ENCODE peak calls at places on chromosomes 3 and 15, in ten cellular contexts. One of them, this sample, is unnamed.

GRCh38 chr3:120442975-120443517 is 7.7 kb downstream of the FSTL1 start:
- DNase-seq in IMR-90: no peak
- DNase-seq in A549: peak; percentile 15
- DNase-seq in PC-3: no peak
- DNase-seq in tibial artery: no peak
- DNase-seq in right cardiac atrium: no peak
- DNase-seq in osteoblast: no peak
- DNase-seq in neuronal stem cell: no peak
- DNase-seq in mesendoderm: peak; percentile 72
- DNase-seq in aorta: no peak
- DNase-seq in this sample: no peak

GRCh38 chr3:46098319-46098761 is 71.1 kb upstream of the XCR1 start:
- DNase-seq in IMR-90: peak; percentile 50
- DNase-seq in A549: no peak
- DNase-seq in PC-3: peak; percentile 33
- DNase-seq in tibial artery: peak; percentile 82
- DNase-seq in right cardiac atrium: peak; percentile 70
- DNase-seq in osteoblast: no peak
- DNase-seq in neuronal stem cell: no peak
- DNase-seq in mesendoderm: no peak
- DNase-seq in aorta: no peak
- DNase-seq in this sample: peak; percentile 51

GRCh38 chr3:56795097-56795806 is 6.5 kb downstream of the ARHGEF3 start:
- DNase-seq in IMR-90: peak; percentile 44
- DNase-seq in A549: no peak
- DNase-seq in PC-3: peak; percentile 8
- DNase-seq in tibial artery: no peak
- DNase-seq in right cardiac atrium: no peak
- DNase-seq in osteoblast: no peak
- DNase-seq in neuronal stem cell: no peak
- DNase-seq in mesendoderm: peak; percentile 40
- DNase-seq in aorta: no peak
- DNase-seq in this sample: no peak

GRCh38 chr3:143360244-143360643 is 240.7 kb downstream of the CHST2 start:
- DNase-seq in IMR-90: no peak
- DNase-seq in A549: no peak
- DNase-seq in PC-3: no peak
- DNase-seq in tibial artery: no peak
- DNase-seq in right cardiac atrium: no peak
- DNase-seq in osteoblast: no peak
- DNase-seq in neuronal stem cell: no peak
- DNase-seq in mesendoderm: no peak
- DNase-seq in aorta: no peak
- DNase-seq in this sample: no peak

GRCh38 chr3:50525987-50526386 is 22.6 kb upstream of the CACNA2D2 start:
- DNase-seq in IMR-90: peak; percentile 30
- DNase-seq in A549: peak; percentile 40
- DNase-seq in PC-3: peak; percentile 53
- DNase-seq in tibial artery: peak; percentile 40
- DNase-seq in right cardiac atrium: peak; percentile 70
- DNase-seq in osteoblast: peak; percentile 98
- DNase-seq in neuronal stem cell: no peak
- DNase-seq in mesendoderm: peak; percentile 83
- DNase-seq in aorta: no peak
- DNase-seq in this sample: peak; percentile 29

GRCh38 chr3:18425641-18426403 is 683 bp upstream of the SATB1 start:
- DNase-seq in IMR-90: no peak
- DNase-seq in A549: no peak
- DNase-seq in PC-3: peak; percentile 41
- DNase-seq in tibial artery: peak; percentile 19
- DNase-seq in right cardiac atrium: peak; percentile 83
- DNase-seq in osteoblast: no peak
- DNase-seq in neuronal stem cell: no peak
- DNase-seq in mesendoderm: peak; percentile 68
- DNase-seq in aorta: peak; percentile 84
- DNase-seq in this sample: peak; percentile 51

GRCh38 chr3:184334470-184335158 is 2.8 kb upstream of the FAM131A start:
- DNase-seq in IMR-90: peak; percentile 86
- DNase-seq in A549: peak; percentile 28
- DNase-seq in PC-3: peak; percentile 95
- DNase-seq in tibial artery: no peak
- DNase-seq in right cardiac atrium: peak; percentile 55
- DNase-seq in osteoblast: peak; percentile 90
- DNase-seq in neuronal stem cell: no peak
- DNase-seq in mesendoderm: peak; percentile 34
- DNase-seq in aorta: no peak
- DNase-seq in this sample: peak; percentile 30

GRCh38 chr3:50525191-50525590 is 21.8 kb upstream of the CACNA2D2 start:
- DNase-seq in IMR-90: no peak
- DNase-seq in A549: no peak
- DNase-seq in PC-3: no peak
- DNase-seq in tibial artery: no peak
- DNase-seq in right cardiac atrium: no peak
- DNase-seq in osteoblast: no peak
- DNase-seq in neuronal stem cell: no peak
- DNase-seq in mesendoderm: no peak
- DNase-seq in aorta: no peak
- DNase-seq in this sample: no peak

GRCh38 chr3:41881233-41881821 is 80.6 kb downstream of the ULK4 start:
- DNase-seq in IMR-90: peak; percentile 48
- DNase-seq in A549: no peak
- DNase-seq in PC-3: peak; percentile 73
- DNase-seq in tibial artery: no peak
- DNase-seq in right cardiac atrium: no peak
- DNase-seq in osteoblast: no peak
- DNase-seq in neuronal stem cell: peak; percentile 18
- DNase-seq in mesendoderm: peak; percentile 22
- DNase-seq in aorta: no peak
- DNase-seq in this sample: peak; percentile 57

GRCh38 chr3:66933233-66933632 is 64.9 kb upstream of the KBTBD8 start:
- DNase-seq in IMR-90: no peak
- DNase-seq in A549: no peak
- DNase-seq in PC-3: no peak
- DNase-seq in tibial artery: no peak
- DNase-seq in right cardiac atrium: no peak
- DNase-seq in osteoblast: no peak
- DNase-seq in neuronal stem cell: no peak
- DNase-seq in mesendoderm: peak; percentile 22
- DNase-seq in aorta: no peak
- DNase-seq in this sample: no peak

GRCh38 chr3:139455855-139456254 is 20.5 kb downstream of the RBP2 start:
- DNase-seq in IMR-90: no peak
- DNase-seq in A549: peak; percentile 4
- DNase-seq in PC-3: peak; percentile 21
- DNase-seq in tibial artery: no peak
- DNase-seq in right cardiac atrium: no peak
- DNase-seq in osteoblast: no peak
- DNase-seq in neuronal stem cell: no peak
- DNase-seq in mesendoderm: peak; percentile 64
- DNase-seq in aorta: no peak
- DNase-seq in this sample: peak; percentile 3

GRCh38 chr3:15329058-15330005 is 3.1 kb downstream of the SH3BP5 start:
- DNase-seq in IMR-90: no peak
- DNase-seq in A549: no peak
- DNase-seq in PC-3: no peak
- DNase-seq in tibial artery: no peak
- DNase-seq in right cardiac atrium: no peak
- DNase-seq in osteoblast: peak; percentile 64
- DNase-seq in neuronal stem cell: no peak
- DNase-seq in mesendoderm: no peak
- DNase-seq in aorta: no peak
- DNase-seq in this sample: no peak
- H3K4me1 ChIP-seq in IMR-90: peaks cover 27% of the 10 kb centered on the region
- H3K4me1 ChIP-seq in A549: peaks cover 21% of the 10 kb centered on the region
- H3K4me1 ChIP-seq in PC-3: peaks cover 62% of the 10 kb centered on the region
- H3K4me1 ChIP-seq in tibial artery: peaks cover 23% of the 10 kb centered on the region
- H3K4me1 ChIP-seq in right cardiac atrium: peaks cover 14% of the 10 kb centered on the region
- H3K4me1 ChIP-seq in osteoblast: peaks cover 58% of the 10 kb centered on the region
- H3K4me1 ChIP-seq in neuronal stem cell: peaks cover 15% of the 10 kb centered on the region
- H3K4me1 ChIP-seq in mesendoderm: peaks cover 4% of the 10 kb centered on the region
- H3K4me1 ChIP-seq in aorta: no peaks in the 10 kb centered on the region
- H3K4me1 ChIP-seq in this sample: no peaks in the 10 kb centered on the region

GRCh38 chr3:12585970-12586369 is 29.1 kb downstream of the MKRN2 start:
- DNase-seq in IMR-90: no peak
- DNase-seq in A549: no peak
- DNase-seq in PC-3: no peak
- DNase-seq in tibial artery: no peak
- DNase-seq in right cardiac atrium: no peak
- DNase-seq in osteoblast: no peak
- DNase-seq in neuronal stem cell: no peak
- DNase-seq in mesendoderm: no peak
- DNase-seq in aorta: no peak
- DNase-seq in this sample: no peak
- H3K27ac ChIP-seq in IMR-90: no peak overlapping the region
- H3K27ac ChIP-seq in A549: no peak overlapping the region
- H3K27ac ChIP-seq in PC-3: no peak overlapping the region
- H3K27ac ChIP-seq in tibial artery: no peak overlapping the region
- H3K27ac ChIP-seq in right cardiac atrium: no peak overlapping the region
- H3K27ac ChIP-seq in osteoblast: no peak overlapping the region
- H3K27ac ChIP-seq in neuronal stem cell: no peak overlapping the region
- H3K27ac ChIP-seq in mesendoderm: no peak overlapping the region
- H3K27ac ChIP-seq in aorta: no peak overlapping the region
- H3K27ac ChIP-seq in this sample: no peak overlapping the region

GRCh38 chr15:52787549-52788098 is 2.5 kb downstream of the ONECUT1 start:
- DNase-seq in IMR-90: no peak
- DNase-seq in A549: no peak
- DNase-seq in PC-3: no peak
- DNase-seq in tibial artery: no peak
- DNase-seq in right cardiac atrium: no peak
- DNase-seq in osteoblast: peak; percentile 68
- DNase-seq in neuronal stem cell: no peak
- DNase-seq in mesendoderm: no peak
- DNase-seq in aorta: no peak
- DNase-seq in this sample: no peak
- H3K4me1 ChIP-seq in IMR-90: peaks cover 5% of the 10 kb centered on the region
- H3K4me1 ChIP-seq in A549: peaks cover 10% of the 10 kb centered on the region
- H3K4me1 ChIP-seq in PC-3: no peaks in the 10 kb centered on the region
- H3K4me1 ChIP-seq in tibial artery: peaks cover 67% of the 10 kb centered on the region
- H3K4me1 ChIP-seq in right cardiac atrium: peaks cover 4% of the 10 kb centered on the region
- H3K4me1 ChIP-seq in osteoblast: no peaks in the 10 kb centered on the region
- H3K4me1 ChIP-seq in neuronal stem cell: peaks cover 43% of the 10 kb centered on the region
- H3K4me1 ChIP-seq in mesendoderm: peaks cover 8% of the 10 kb centered on the region
- H3K4me1 ChIP-seq in aorta: no peaks in the 10 kb centered on the region
- H3K4me1 ChIP-seq in this sample: peaks cover 8% of the 10 kb centered on the region

GRCh38 chr15:57224664-57225063 is 151.6 kb upstream of the CGNL1 start:
- DNase-seq in IMR-90: peak; percentile 70
- DNase-seq in A549: no peak
- DNase-seq in PC-3: peak; percentile 22
- DNase-seq in tibial artery: no peak
- DNase-seq in right cardiac atrium: no peak
- DNase-seq in osteoblast: no peak
- DNase-seq in neuronal stem cell: no peak
- DNase-seq in mesendoderm: no peak
- DNase-seq in aorta: no peak
- DNase-seq in this sample: no peak
- H3K27ac ChIP-seq in IMR-90: no peak overlapping the region
- H3K27ac ChIP-seq in A549: no peak overlapping the region
- H3K27ac ChIP-seq in PC-3: no peak overlapping the region
- H3K27ac ChIP-seq in tibial artery: no peak overlapping the region
- H3K27ac ChIP-seq in right cardiac atrium: no peak overlapping the region
- H3K27ac ChIP-seq in osteoblast: peak overlapping the region; percentile 51
- H3K27ac ChIP-seq in neuronal stem cell: no peak overlapping the region
- H3K27ac ChIP-seq in mesendoderm: no peak overlapping the region
- H3K27ac ChIP-seq in aorta: no peak overlapping the region
- H3K27ac ChIP-seq in this sample: no peak overlapping the region